ENCODE peak calls at places on chromosomes 1 and 21, in eight cellular contexts. L is tibial nerve; I is breast epithelium; P is brain microvascular endothelial cell; E is naive thymus-derived CD4-positive, alpha-beta T cell; Y is heart left ventricle; V is pancreas; T is SJCRH30. R is an unnamed sample.

GRCh38 chr1:12296623-12297022 is 66.8 kb downstream of the VPS13D start:
- DNase-seq in L (no peak), I (no peak), P (no peak), E (no peak), Y (no peak), V (no peak), T (no peak), R (no peak)

GRCh38 chr1:178052650-178053461 is 41.0 kb upstream of the RASAL2 start:
- DNase-seq in L (no peak), I (no peak), P (no peak), E (no peak), Y (peak; percentile 33), V (no peak), T (peak; percentile 34), R (no peak)

GRCh38 chr1:176786274-176786673 is 323.3 kb downstream of the PAPPA2 start:
- DNase-seq in L (no peak), I (no peak), P (no peak), E (no peak), Y (no peak), V (no peak), T (no peak), R (no peak)

GRCh38 chr1:71324671-71325297 is 243.9 kb upstream of the ZRANB2 start:
- DNase-seq in L (no peak), I (no peak), P (no peak), E (no peak), Y (no peak), V (no peak), T (no peak), R (no peak)

GRCh38 chr1:43766818-43767525 is 59.6 kb downstream of the ST3GAL3 start:
- DNase-seq in L (no peak), I (no peak), P (no peak), E (no peak), Y (no peak), V (no peak), T (peak; percentile 48), R (no peak)

GRCh38 chr1:89125571-89126233 is at the start of gene GBP2:
- DNase-seq in L (no peak), I (no peak), P (peak; percentile 43), E (peak; percentile 42), Y (no peak), V (no peak), T (peak; percentile 30), R (no peak)

GRCh38 chr1:71490432-71490831 is 409.6 kb upstream of the ZRANB2 start:
- DNase-seq in L (no peak), I (no peak), P (no peak), E (no peak), Y (no peak), V (no peak), T (no peak), R (no peak)

GRCh38 chr1:165397945-165398344 is 41.4 kb upstream of the LMX1A start:
- DNase-seq in L (no peak), I (no peak), P (peak; percentile 63), E (no peak), Y (peak; percentile 55), V (no peak), T (no peak), R (no peak)

GRCh38 chr21:14875186-14875585 is 189.6 kb downstream of the NRIP1 start:
- DNase-seq in L (no peak), I (no peak), P (no peak), E (no peak), Y (no peak), V (no peak), T (no peak), R (no peak)

GRCh38 chr21:33558777-33559421 is 16.1 kb downstream of the SON start:
- DNase-seq in L (no peak), I (no peak), P (no peak), E (no peak), Y (no peak), V (no peak), T (no peak), R (no peak)

GRCh38 chr1:209207701-209208286 is 375.7 kb upstream of the CAMK1G start:
- DNase-seq in L (peak; percentile 22), I (peak; percentile 61), P (peak; percentile 66), E (no peak), Y (peak; percentile 59), V (peak; percentile 78), T (peak; percentile 92), R (peak; percentile 83)

GRCh38 chr1:2330511-2331199 is 60.7 kb downstream of the MORN1 start:
- DNase-seq in L (peak; percentile 77), I (no peak), P (peak; percentile 76), E (no peak), Y (no peak), V (no peak), T (peak; percentile 87), R (no peak)

GRCh38 chr1:37636435-37636834 is 1.7 kb upstream of the RSPO1 start:
- DNase-seq in L (no peak), I (no peak), P (no peak), E (no peak), Y (no peak), V (no peak), T (no peak), R (no peak)

GRCh38 chr1:37635309-37635902 is 714 bp upstream of the RSPO1 start:
- DNase-seq in L (no peak), I (no peak), P (no peak), E (no peak), Y (no peak), V (no peak), T (no peak), R (no peak)

GRCh38 chr1:37641059-37641458 is 6.4 kb upstream of the RSPO1 start:
- DNase-seq in L (no peak), I (no peak), P (no peak), E (no peak), Y (no peak), V (no peak), T (no peak), R (no peak)
- H3K27me3 ChIP-seq in L (no peaks in the 10 kb centered on the region), I (peaks cover 12% of the 10 kb centered on the region), P (peaks cover 16% of the 10 kb centered on the region), E (no peaks in the 10 kb centered on the region), Y (peaks cover 35% of the 10 kb centered on the region), V (no peaks in the 10 kb centered on the region), T (peaks cover 37% of the 10 kb centered on the region), R (peaks cover 2% of the 10 kb centered on the region)

GRCh38 chr21:45455321-45456013 is 50.5 kb downstream of the COL18A1 start:
- DNase-seq in L (no peak), I (peak; percentile 70), P (no peak), E (no peak), Y (no peak), V (peak; percentile 84), T (peak; percentile 38), R (no peak)
- H3K27ac ChIP-seq in L (peak overlapping the region; percentile 57), I (peak overlapping the region; percentile 82), P (peak overlapping the region; percentile 44), E (no peak overlapping the region), Y (peak overlapping the region; percentile 13), V (peak overlapping the region; percentile 26), T (no peak overlapping the region), R (no peak overlapping the region)

GRCh38 chr1:228511539-228512445 is 24.6 kb downstream of the RNF187 start:
- DNase-seq in L (no peak), I (no peak), P (no peak), E (no peak), Y (no peak), V (no peak), T (no peak), R (no peak)
- H3K27me3 ChIP-seq in L (no peaks in the 10 kb centered on the region), I (no peaks in the 10 kb centered on the region), P (peaks cover 14% of the 10 kb centered on the region), E (no peaks in the 10 kb centered on the region), Y (peaks cover 9% of the 10 kb centered on the region), V (no peaks in the 10 kb centered on the region), T (no peaks in the 10 kb centered on the region), R (peaks cover 9% of the 10 kb centered on the region)

GRCh38 chr1:109909531-109909930 is 1.1 kb upstream of the CSF1 start:
- DNase-seq in L (no peak), I (no peak), P (no peak), E (no peak), Y (no peak), V (no peak), T (no peak), R (no peak)

GRCh38 chr1:109912873-109913272 is 2.2 kb downstream of the CSF1 start:
- DNase-seq in L (no peak), I (no peak), P (no peak), E (no peak), Y (no peak), V (no peak), T (no peak), R (no peak)

GRCh38 chr1:109912214-109912861 is 1.7 kb downstream of the CSF1 start:
- DNase-seq in L (no peak), I (no peak), P (no peak), E (no peak), Y (no peak), V (peak; percentile 14), T (no peak), R (no peak)

GRCh38 chr1:109910123-109910962 is at the start of gene CSF1:
- DNase-seq in L (peak; percentile 85), I (peak; percentile 67), P (peak; percentile 76), E (peak; percentile 28), Y (peak; percentile 88), V (peak; percentile 88), T (peak; percentile 59), R (peak; percentile 75)

GRCh38 chr1:109910963-109911798 is 532 bp downstream of the CSF1 start:
- DNase-seq in L (no peak), I (no peak), P (no peak), E (no peak), Y (no peak), V (no peak), T (no peak), R (no peak)
- H3K27ac ChIP-seq in L (peak overlapping the region; percentile 81), I (peak overlapping the region; percentile 96), P (peak overlapping the region; percentile 39), E (peak overlapping the region; percentile 43), Y (peak overlapping the region; percentile 91), V (no peak overlapping the region), T (no peak overlapping the region), R (peak overlapping the region; percentile 89)

GRCh38 chr1:239467688-239468087 is 81.3 kb downstream of the CHRM3 start:
- DNase-seq in L (no peak), I (no peak), P (no peak), E (no peak), Y (no peak), V (no peak), T (no peak), R (no peak)
- H3K27me3 ChIP-seq in L (no peaks in the 10 kb centered on the region), I (no peaks in the 10 kb centered on the region), P (no peaks in the 10 kb centered on the region), E (no peaks in the 10 kb centered on the region), Y (no peaks in the 10 kb centered on the region), V (no peaks in the 10 kb centered on the region), T (no peaks in the 10 kb centered on the region), R (no peaks in the 10 kb centered on the region)

DNA sequence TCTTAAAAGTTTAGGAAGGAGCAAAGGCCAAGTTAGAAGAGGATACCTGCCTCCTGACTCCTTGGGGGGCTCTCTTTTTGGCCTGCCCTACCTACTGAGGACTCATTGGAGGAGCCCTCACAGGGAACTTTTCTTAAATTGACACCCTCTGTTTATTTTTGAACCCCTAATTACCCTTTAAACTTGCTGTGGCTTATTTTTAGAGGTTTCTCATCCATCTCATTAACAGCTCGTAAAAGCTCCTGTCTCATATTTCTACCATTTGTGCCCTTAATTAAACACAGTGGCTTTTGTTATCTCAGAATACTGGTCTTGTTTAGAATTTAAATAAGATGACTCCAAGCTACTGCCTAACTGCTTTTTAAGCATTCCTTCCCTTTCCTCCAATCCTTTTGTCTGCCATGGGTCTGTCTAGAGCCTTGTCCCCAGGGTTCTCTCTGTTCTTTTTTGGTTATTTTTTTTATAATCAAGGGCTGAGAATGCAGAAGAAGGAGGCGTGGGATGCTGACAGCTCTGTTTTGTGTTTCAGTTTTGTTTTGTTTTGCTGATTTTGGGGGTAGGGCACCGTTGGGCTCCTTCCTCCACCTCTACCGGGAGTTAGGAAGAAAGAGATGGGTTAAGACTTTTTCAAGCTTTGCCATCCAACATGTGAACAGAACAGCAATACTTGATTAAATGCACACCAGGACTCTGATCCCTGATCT is 78.0 kb downstream of the SYT6 start:
- DNase-seq in L (no peak), I (no peak), P (no peak), E (no peak), Y (no peak), V (no peak), T (no peak), R (no peak)
- H3K27ac ChIP-seq in L (no peak overlapping the region), I (no peak overlapping the region), P (no peak overlapping the region), E (no peak overlapping the region), Y (no peak overlapping the region), V (no peak overlapping the region), T (no peak overlapping the region), R (no peak overlapping the region)

GRCh38 chr1:24934300-24935195 is 4.5 kb upstream of the RUNX3 start:
- DNase-seq in L (no peak), I (no peak), P (no peak), E (no peak), Y (no peak), V (no peak), T (peak; percentile 59), R (no peak)
- H3K27me3 ChIP-seq in L (peaks cover 10% of the 10 kb centered on the region), I (peaks cover 43% of the 10 kb centered on the region), P (no peaks in the 10 kb centered on the region), E (no peaks in the 10 kb centered on the region), Y (peaks cover 55% of the 10 kb centered on the region), V (peaks cover 39% of the 10 kb centered on the region), T (peaks cover 21% of the 10 kb centered on the region), R (peaks cover 47% of the 10 kb centered on the region)